ENCODE peak calls at places on chromosomes 2 and 18, in seven cellular contexts. O is fibroblast of lung, Z is GM23338, Q is HCT116, N is keratinocyte, V is PC-9, E is MM.1S. A is an unnamed sample.

GRCh38 chr2:55620123-55620779 is 2.8 kb upstream of the PPP4R3B start:
- DNase-seq in Z (peak; percentile 55), Q (no peak), N (no peak), O (no peak), E (peak; percentile 31), V (peak; percentile 6), A (peak; percentile 45)

GRCh38 chr2:239278941-239279365 is 121.9 kb downstream of the HDAC4 start:
- DNase-seq in O (peak; percentile 56), E (no peak), N (no peak), Q (peak; percentile 42), Z (no peak), V (no peak), A (peak; percentile 80)

GRCh38 chr2:20525041-20526035 is 78.5 kb downstream of the RHOB start:
- DNase-seq in N (no peak), Z (no peak), Q (no peak), E (no peak), V (peak; percentile 68), O (peak; percentile 46), A (peak; percentile 89)

GRCh38 chr2:239234151-239234825 is 166.5 kb downstream of the HDAC4 start:
- DNase-seq in O (no peak), V (no peak), E (peak; percentile 60), N (no peak), Z (no peak), Q (no peak), A (no peak)

GRCh38 chr2:4763009-4763408 is 929.2 kb upstream of the SOX11 start:
- DNase-seq in N (no peak), E (no peak), Z (peak; percentile 62), Q (no peak), O (no peak), V (no peak), A (no peak)

GRCh38 chr2:148814853-148815419 is 60.1 kb upstream of the KIF5C start:
- DNase-seq in V (peak; percentile 53), E (no peak), Q (no peak), Z (no peak), O (peak; percentile 18), N (no peak), A (peak; percentile 32)

GRCh38 chr18:47915930-47916329 is 14.5 kb downstream of the SMAD2 start:
- DNase-seq in Z (no peak), O (no peak), E (no peak), Q (no peak), N (no peak), V (no peak), A (no peak)

GRCh38 chr2:66509326-66509811 is 74.4 kb downstream of the MEIS1 start:
- DNase-seq in N (peak; percentile 19), O (peak; percentile 77), E (no peak), V (peak; percentile 48), Z (peak; percentile 38), Q (no peak), A (peak; percentile 40)

GRCh38 chr2:65182570-65182969 is 45.1 kb upstream of the ACTR2 start:
- DNase-seq in Q (no peak), V (no peak), O (no peak), N (no peak), Z (no peak), E (no peak), A (no peak)

GRCh38 chr18:34821669-34822210 is 111.6 kb downstream of the DTNA start:
- DNase-seq in V (no peak), Q (no peak), Z (peak; percentile 55), O (no peak), E (no peak), N (no peak), A (no peak)

GRCh38 chr2:231396058-231396821 is 730 bp downstream of the B3GNT7 start:
- DNase-seq in O (no peak), Q (no peak), E (no peak), Z (no peak), V (no peak), N (no peak), A (no peak)
- TF ChIP-seq EZH2 in O (no peak), Q (no peak), E (no peak), Z (no peak), V (no peak), N (peak; percentile 89), A (peak; percentile 90)

DNA sequence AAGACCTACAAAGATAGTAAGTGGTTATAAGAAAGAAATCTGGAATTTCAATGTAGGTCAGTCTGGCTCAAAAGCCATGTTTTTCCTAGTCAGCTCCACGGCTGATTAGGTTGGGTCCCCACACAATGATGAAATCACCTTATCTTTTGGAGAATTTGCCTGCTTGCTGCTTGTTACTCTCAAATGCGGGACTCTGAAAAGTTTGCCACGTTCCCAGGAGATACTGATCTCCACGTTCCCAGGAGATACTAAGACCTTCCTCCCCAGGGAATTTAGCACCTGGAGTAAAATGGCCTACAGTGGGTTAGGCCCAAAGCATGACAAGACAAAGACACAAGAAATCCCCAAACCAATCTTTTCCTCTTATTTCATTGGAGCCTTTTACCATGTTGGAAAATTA is 449.6 kb downstream of the TNS1 start:
- DNase-seq in E (no peak), V (no peak), O (no peak), N (no peak), Z (no peak), Q (no peak), A (no peak)
- H3K4me3 ChIP-seq in E (no peak overlapping the region), V (no peak overlapping the region), O (no peak overlapping the region), N (no peak overlapping the region), Z (no peak overlapping the region), Q (no peak overlapping the region), A (no peak overlapping the region)

GRCh38 chr2:199471443-199472057 is 13.8 kb upstream of the SATB2 start:
- DNase-seq in N (no peak), O (peak; percentile 57), E (peak; percentile 58), V (peak; percentile 69), Z (peak; percentile 94), Q (no peak), A (peak; percentile 89)

GRCh38 chr2:199470672-199471442 is 13.1 kb upstream of the SATB2 start:
- DNase-seq in N (no peak), O (no peak), E (no peak), Z (peak; percentile 41), V (no peak), Q (no peak), A (peak; percentile 26)

GRCh38 chr2:199470361-199470671 is 12.6 kb upstream of the SATB2 start:
- DNase-seq in Z (no peak), O (no peak), E (no peak), Q (no peak), V (no peak), N (no peak), A (no peak)

GRCh38 chr2:199468561-199469513 is 11.1 kb upstream of the SATB2 start:
- DNase-seq in N (no peak), Q (no peak), V (no peak), Z (peak; percentile 87), E (no peak), O (no peak), A (no peak)

GRCh38 chr2:199469514-199470360 is 12.0 kb upstream of the SATB2 start:
- DNase-seq in N (no peak), V (no peak), E (no peak), Z (peak; percentile 28), Q (no peak), O (no peak), A (no peak)
- TF ChIP-seq EZH2 in N (peak; percentile 88), V (no peak), E (no peak), Z (peak; percentile 90), Q (no peak), O (no peak), A (peak; percentile 73)

GRCh38 chr18:10085876-10086275 is 172.1 kb downstream of the VAPA start:
- DNase-seq in V (no peak), N (no peak), E (no peak), Q (no peak), Z (no peak), O (no peak), A (no peak)

GRCh38 chr18:10088734-10089133 is 174.9 kb downstream of the VAPA start:
- DNase-seq in E (no peak), Z (no peak), O (no peak), Q (no peak), V (no peak), N (no peak), A (no peak)

GRCh38 chr18:10085405-10085804 is 171.6 kb downstream of the VAPA start:
- DNase-seq in N (no peak), Z (no peak), O (peak; percentile 63), Q (no peak), V (no peak), E (no peak), A (no peak)

GRCh38 chr18:10089881-10090280 is 176.1 kb downstream of the VAPA start:
- DNase-seq in Z (no peak), V (no peak), O (no peak), E (no peak), N (no peak), Q (no peak), A (no peak)

GRCh38 chr18:10086458-10086857 is 172.6 kb downstream of the VAPA start:
- DNase-seq in O (no peak), Z (no peak), E (no peak), N (no peak), Q (no peak), V (peak; percentile 24), A (no peak)
- H3K4me3 ChIP-seq in O (no peak overlapping the region), Z (no peak overlapping the region), E (no peak overlapping the region), N (no peak overlapping the region), Q (no peak overlapping the region), V (no peak overlapping the region), A (no peak overlapping the region)

GRCh38 chr2:94869552-94870391 is 1.5 kb upstream of the TEKT4 start:
- DNase-seq in N (no peak), Q (no peak), E (no peak), Z (no peak), O (no peak), V (no peak), A (no peak)

GRCh38 chr2:94872676-94873361 is 1.6 kb downstream of the TEKT4 start:
- DNase-seq in Z (no peak), O (no peak), N (no peak), E (no peak), Q (no peak), V (no peak), A (no peak)

GRCh38 chr2:94870392-94871225 is 621 bp upstream of the TEKT4 start:
- DNase-seq in Q (no peak), E (peak; percentile 13), N (no peak), Z (peak; percentile 77), V (peak; percentile 61), O (no peak), A (no peak)

GRCh38 chr2:94872088-94872618 is 923 bp downstream of the TEKT4 start:
- DNase-seq in E (no peak), Q (no peak), Z (no peak), O (no peak), N (no peak), V (no peak), A (no peak)

GRCh38 chr2:94871226-94872087 is at the start of gene TEKT4:
- DNase-seq in O (peak; percentile 12), Z (peak; percentile 56), E (no peak), N (no peak), Q (no peak), V (peak; percentile 70), A (peak; percentile 10)
- TF ChIP-seq EZH2 in O (no peak), Z (peak; percentile 29), E (no peak), N (no peak), Q (no peak), V (no peak), A (no peak)